ENCODE peak calls at places on chromosomes 1 and 21, in six cellular contexts. Y, X, R, S, E and Q are unnamed samples.

GRCh38 chr1:184497962-184498723 is 111.3 kb downstream of the C1orf21 start:
- DNase-seq in S (no peak), R (no peak), X (no peak), Y (no peak), E (no peak), Q (no peak)

GRCh38 chr1:27630859-27631491 is 4.0 kb downstream of the FGR start:
- DNase-seq in S (no peak), R (no peak), Y (no peak), X (no peak), E (peak), Q (peak)

GRCh38 chr1:37989381-37989930 is 366 bp downstream of the SF3A3 start:
- DNase-seq in S (no peak), X (no peak), E (peak), R (no peak), Y (peak), Q (peak)

GRCh38 chr1:68651115-68651514 is 154.2 kb upstream of the DEPDC1 start:
- DNase-seq in X (no peak), S (no peak), Y (no peak), E (no peak), R (no peak), Q (no peak)

GRCh38 chr1:100184536-100184935 is 6.5 kb upstream of the LRRC39 start:
- DNase-seq in X (no peak), Y (no peak), R (no peak), S (peak), E (no peak), Q (no peak)

GRCh38 chr1:81582467-81582986 is 218.2 kb upstream of the ADGRL2 start:
- DNase-seq in Y (no peak), E (no peak), R (no peak), X (no peak), S (peak), Q (no peak)

GRCh38 chr1:206490643-206491421 is 16.5 kb upstream of the RASSF5 start:
- DNase-seq in S (no peak), R (no peak), Y (no peak), X (no peak), E (no peak), Q (no peak)

GRCh38 chr21:34690041-34690792 is 21.4 kb downstream of the CLIC6 start:
- DNase-seq in R (peak), X (no peak), Y (peak), E (no peak), S (peak), Q (no peak)

GRCh38 chr1:9696793-9697192 is 45.3 kb downstream of the PIK3CD start:
- DNase-seq in S (no peak), X (no peak), Y (no peak), E (no peak), R (no peak), Q (no peak)

GRCh38 chr1:27615346-27616004 is 11.5 kb upstream of the AHDC1 start:
- DNase-seq in S (no peak), R (no peak), Y (no peak), E (no peak), X (no peak), Q (no peak)

GRCh38 chr1:81435175-81435574 is 365.6 kb upstream of the ADGRL2 start:
- DNase-seq in S (no peak), Y (no peak), R (no peak), E (no peak), X (no peak), Q (no peak)

GRCh38 chr1:173112129-173112528 is 61.4 kb upstream of the TNFSF18 start:
- DNase-seq in X (no peak), S (no peak), Y (no peak), R (no peak), E (no peak), Q (peak)

GRCh38 chr1:161702250-161702649 is 4.8 kb upstream of the FCRLA start:
- DNase-seq in X (no peak), R (no peak), E (no peak), Y (peak), S (peak), Q (no peak)

GRCh38 chr1:91166106-91166712 is 144.4 kb upstream of the ZNF644 start:
- DNase-seq in Y (peak), R (peak), E (no peak), X (peak), S (no peak), Q (peak)

GRCh38 chr1:20047058-20047457 is 22.9 kb upstream of the PLA2G5 start:
- DNase-seq in X (no peak), R (no peak), E (no peak), S (no peak), Y (no peak), Q (no peak)

GRCh38 chr1:151828931-151829330 is 2.7 kb downstream of the RORC start:
- DNase-seq in X (peak), R (peak), Y (no peak), S (no peak), E (no peak), Q (no peak)

GRCh38 chr1:51776408-51776807 is 102.1 kb downstream of the NRDC start:
- DNase-seq in X (no peak), Y (no peak), E (no peak), R (no peak), S (no peak), Q (peak)

GRCh38 chr1:30008372-30008997 is 714.9 kb downstream of the MATN1 start:
- DNase-seq in X (no peak), E (no peak), Y (no peak), R (no peak), S (no peak), Q (no peak)

GRCh38 chr1:114339379-114339778 is 171.6 kb downstream of the TRIM33 start:
- DNase-seq in Y (no peak), S (no peak), E (no peak), R (no peak), X (no peak), Q (no peak)

GRCh38 chr1:90824551-90824950 is 107.4 kb upstream of the BARHL2 start:
- DNase-seq in R (no peak), E (no peak), S (no peak), Y (no peak), X (no peak), Q (no peak)

GRCh38 chr1:161932668-161933067 is 91.0 kb downstream of the OLFML2B start:
- DNase-seq in S (no peak), E (peak), X (no peak), R (no peak), Y (no peak), Q (no peak)

GRCh38 chr1:240093120-240093961 is 1.7 kb downstream of the FMN2 start:
- DNase-seq in S (no peak), X (no peak), Y (no peak), R (no peak), E (peak), Q (peak)

GRCh38 chr1:112998592-112999235 is 42.7 kb upstream of the SLC16A1 start:
- DNase-seq in Y (peak), R (peak), X (no peak), S (peak), E (peak), Q (no peak)

GRCh38 chr1:7385471-7386225 is 385.4 kb upstream of the VAMP3 start:
- DNase-seq in X (no peak), E (peak), Y (no peak), S (no peak), R (peak), Q (no peak)

GRCh38 chr1:46862348-46862747 is 63.5 kb downstream of the CYP4B1 start:
- DNase-seq in Y (no peak), S (no peak), X (no peak), E (no peak), R (no peak), Q (no peak)

GRCh38 chr1:30756545-30757195 is 904 bp downstream of the LAPTM5 start:
- DNase-seq in X (peak), Y (peak), S (peak), E (peak), R (peak), Q (no peak)

GRCh38 chr1:151314137-151314875 is 12.9 kb downstream of the PI4KB start:
- DNase-seq in S (peak), R (peak), X (peak), E (peak), Y (no peak), Q (no peak)

GRCh38 chr1:211343607-211344334 is 17.1 kb downstream of the TRAF5 start:
- DNase-seq in X (no peak), E (no peak), Y (no peak), S (no peak), R (no peak), Q (no peak)

GRCh38 chr1:62237361-62237760 is 42.7 kb downstream of the L1TD1 start:
- DNase-seq in Y (no peak), E (no peak), R (no peak), X (no peak), S (no peak), Q (no peak)

GRCh38 chr21:29504751-29505321 is 206.1 kb downstream of the BACH1 start:
- DNase-seq in S (peak), E (no peak), R (no peak), X (peak), Y (no peak), Q (no peak)

GRCh38 chr1:90220941-90221693 is 226.2 kb downstream of the ZNF326 start:
- DNase-seq in Y (no peak), R (no peak), E (no peak), X (no peak), S (no peak), Q (no peak)

GRCh38 chr1:223714849-223715709 is 2.7 kb downstream of the CAPN2 start:
- DNase-seq in R (no peak), Y (peak), E (no peak), S (no peak), X (peak), Q (no peak)

GRCh38 chr1:91007827-91008226 is 14.0 kb downstream of the ZNF644 start:
- DNase-seq in X (no peak), S (no peak), R (no peak), E (no peak), Y (no peak), Q (no peak)

GRCh38 chr21:16186742-16187141 is 457.0 kb downstream of the USP25 start:
- DNase-seq in R (no peak), S (no peak), E (no peak), Y (no peak), X (no peak), Q (no peak)

GRCh38 chr1:221729771-221730170 is 12.1 kb downstream of the DUSP10 start:
- DNase-seq in Y (no peak), S (no peak), R (no peak), E (no peak), X (no peak), Q (no peak)

GRCh38 chr1:72489801-72490200 is 207.5 kb upstream of the NEGR1 start:
- DNase-seq in R (no peak), X (no peak), S (no peak), Y (no peak), E (no peak), Q (no peak)

GRCh38 chr1:43043695-43044094 is 85.0 kb upstream of the SLC2A1 start:
- DNase-seq in X (no peak), R (no peak), E (no peak), S (no peak), Y (no peak), Q (no peak)

GRCh38 chr1:201463071-201463552 is 5.9 kb downstream of the PHLDA3 start:
- DNase-seq in E (no peak), R (no peak), Y (no peak), S (no peak), X (no peak), Q (no peak)
- TF ChIP-seq CTCF in E (peak), R (no peak), Y (peak), S (peak), X (no peak), Q (no peak)

GRCh38 chr1:40096977-40097782 is at the start of gene PPT1:
- DNase-seq in Y (peak), R (peak), S (peak), E (peak), X (peak), Q (peak)
- TF ChIP-seq CTCF in Y (peak), R (no peak), S (peak), E (no peak), X (no peak), Q (no peak)

GRCh38 chr1:109704173-109704572 is 7.9 kb upstream of the GSTM5 start:
- DNase-seq in R (no peak), X (no peak), E (no peak), S (no peak), Y (no peak), Q (no peak)
- TF ChIP-seq CTCF in R (no peak), X (no peak), E (no peak), S (no peak), Y (no peak), Q (no peak)

GRCh38 chr1:41868241-41868953 is 50.3 kb downstream of the HIVEP3 start:
- DNase-seq in E (no peak), Y (no peak), X (no peak), R (no peak), S (no peak), Q (peak)
- TF ChIP-seq CTCF in E (no peak), Y (no peak), X (no peak), R (peak), S (no peak), Q (peak)

GRCh38 chr21:37561941-37562919 is 195.7 kb downstream of the DYRK1A start:
- DNase-seq in E (no peak), S (no peak), Y (no peak), R (no peak), X (no peak), Q (no peak)

GRCh38 chr21:37560385-37560784 is 193.8 kb downstream of the DYRK1A start:
- DNase-seq in S (no peak), X (no peak), R (no peak), E (no peak), Y (no peak), Q (no peak)

GRCh38 chr21:37563641-37564340 is 197.2 kb downstream of the DYRK1A start:
- DNase-seq in S (peak), Y (peak), X (peak), E (peak), R (peak), Q (peak)

GRCh38 chr21:37562920-37563640 is 196.5 kb downstream of the DYRK1A start:
- DNase-seq in X (no peak), S (no peak), R (no peak), E (peak), Y (peak), Q (no peak)

DNA sequence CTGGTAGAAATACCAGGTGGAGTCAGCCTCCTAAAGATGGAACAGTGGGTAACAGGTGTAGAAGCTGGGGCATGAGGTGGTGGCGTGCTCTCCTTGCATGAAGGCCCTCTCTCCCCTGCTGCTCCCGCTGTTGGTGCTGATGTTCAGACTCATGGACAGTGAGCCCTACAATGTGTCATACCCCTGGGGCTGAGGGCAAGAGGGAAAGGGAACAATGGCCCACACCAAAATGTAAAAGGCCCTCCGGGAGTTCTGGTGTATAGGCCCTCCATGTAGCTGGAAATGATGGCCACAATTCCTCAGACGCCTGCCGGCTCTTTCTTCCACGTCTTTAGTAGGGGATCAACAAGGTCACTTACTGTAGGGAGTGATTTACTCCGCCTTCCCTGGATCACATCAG is 194.9 kb downstream of the DYRK1A start:
- DNase-seq in S (no peak), R (no peak), X (no peak), E (no peak), Y (no peak), Q (no peak)
- TF ChIP-seq CTCF in S (no peak), R (no peak), X (no peak), E (no peak), Y (no peak), Q (no peak)

DNA sequence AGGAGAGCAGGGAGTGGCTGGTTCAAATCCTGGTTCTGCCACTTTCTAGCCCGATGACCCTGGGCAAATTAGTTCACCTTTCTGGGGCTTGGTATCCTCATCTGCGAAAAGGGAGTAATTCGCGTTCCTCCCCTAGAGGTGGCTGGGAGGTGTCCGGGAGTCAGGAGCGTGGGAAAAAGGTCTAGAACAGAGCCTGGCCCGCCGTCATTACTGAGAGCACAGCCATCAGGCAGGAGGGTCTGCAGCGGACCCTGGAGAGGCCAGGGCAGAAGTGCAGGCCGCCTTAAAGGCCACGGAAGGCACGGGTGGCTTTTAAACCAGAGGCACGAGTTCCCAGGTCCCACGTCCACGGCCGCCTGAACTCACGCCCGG is 886 bp downstream of the PANK4 start:
- DNase-seq in S (no peak), R (no peak), X (no peak), Y (no peak), E (no peak), Q (no peak)
- TF ChIP-seq CTCF in S (peak), R (no peak), X (no peak), Y (no peak), E (no peak), Q (no peak)

GRCh38 chr1:52825868-52826267 is 16.7 kb upstream of the ZYG11A start:
- DNase-seq in Y (no peak), R (no peak), E (no peak), X (peak), S (no peak), Q (peak)
- TF ChIP-seq CTCF in Y (peak), R (no peak), E (no peak), X (peak), S (peak), Q (no peak)